ENCODE peak calls at places on chromosome 13, in ten cellular contexts. One of them, this sample, is unnamed.

GRCh38 chr13:103812966-103813365 is 746.7 kb upstream of the SLC10A2 start:
- DNase-seq in PC-3: no peak
- DNase-seq in ascending aorta: no peak
- DNase-seq in vagina: no peak
- DNase-seq in AG04450: no peak
- DNase-seq in left ventricle myocardium inferior: no peak
- DNase-seq in brain microvascular endothelial cell: peak
- DNase-seq in psoas muscle: no peak
- DNase-seq in CD8-positive, alpha-beta T cell: no peak
- DNase-seq in foreskin fibroblast: no peak
- DNase-seq in this sample: no peak

GRCh38 chr13:34591801-34592454 is 350.1 kb upstream of the NBEA start:
- DNase-seq in psoas muscle: peak
- DNase-seq in PC-3: no peak
- DNase-seq in AG04450: no peak
- DNase-seq in brain microvascular endothelial cell: no peak
- DNase-seq in vagina: no peak
- DNase-seq in CD8-positive, alpha-beta T cell: no peak
- DNase-seq in left ventricle myocardium inferior: peak
- DNase-seq in ascending aorta: no peak
- DNase-seq in foreskin fibroblast: no peak
- DNase-seq in this sample: no peak

GRCh38 chr13:87078947-87079795 is 592.0 kb upstream of the SLITRK5 start:
- DNase-seq in left ventricle myocardium inferior: no peak
- DNase-seq in brain microvascular endothelial cell: no peak
- DNase-seq in CD8-positive, alpha-beta T cell: no peak
- DNase-seq in AG04450: no peak
- DNase-seq in vagina: no peak
- DNase-seq in ascending aorta: no peak
- DNase-seq in PC-3: no peak
- DNase-seq in psoas muscle: peak
- DNase-seq in foreskin fibroblast: no peak
- DNase-seq in this sample: no peak

GRCh38 chr13:109345433-109345941 is 440.9 kb downstream of the IRS2 start:
- DNase-seq in PC-3: peak
- DNase-seq in foreskin fibroblast: peak
- DNase-seq in ascending aorta: no peak
- DNase-seq in brain microvascular endothelial cell: peak
- DNase-seq in vagina: no peak
- DNase-seq in psoas muscle: no peak
- DNase-seq in left ventricle myocardium inferior: no peak
- DNase-seq in AG04450: no peak
- DNase-seq in CD8-positive, alpha-beta T cell: no peak
- DNase-seq in this sample: no peak

GRCh38 chr13:28805193-28805819 is 14.8 kb upstream of the MTUS2 start:
- DNase-seq in left ventricle myocardium inferior: peak
- DNase-seq in brain microvascular endothelial cell: no peak
- DNase-seq in ascending aorta: no peak
- DNase-seq in PC-3: peak
- DNase-seq in CD8-positive, alpha-beta T cell: no peak
- DNase-seq in vagina: no peak
- DNase-seq in AG04450: no peak
- DNase-seq in psoas muscle: no peak
- DNase-seq in foreskin fibroblast: no peak
- DNase-seq in this sample: no peak

GRCh38 chr13:98629055-98629454 is 52.1 kb upstream of the STK24 start:
- DNase-seq in ascending aorta: no peak
- DNase-seq in vagina: no peak
- DNase-seq in brain microvascular endothelial cell: no peak
- DNase-seq in psoas muscle: no peak
- DNase-seq in foreskin fibroblast: no peak
- DNase-seq in AG04450: no peak
- DNase-seq in PC-3: no peak
- DNase-seq in CD8-positive, alpha-beta T cell: no peak
- DNase-seq in left ventricle myocardium inferior: no peak
- DNase-seq in this sample: no peak

GRCh38 chr13:36432106-36432544 is at the start of gene CCNA1:
- DNase-seq in left ventricle myocardium inferior: peak
- DNase-seq in PC-3: peak
- DNase-seq in ascending aorta: no peak
- DNase-seq in AG04450: no peak
- DNase-seq in brain microvascular endothelial cell: no peak
- DNase-seq in foreskin fibroblast: no peak
- DNase-seq in vagina: no peak
- DNase-seq in CD8-positive, alpha-beta T cell: no peak
- DNase-seq in psoas muscle: peak
- DNase-seq in this sample: no peak

GRCh38 chr13:67238277-67238859 is 8.2 kb upstream of the PCDH9 start:
- DNase-seq in psoas muscle: no peak
- DNase-seq in foreskin fibroblast: no peak
- DNase-seq in vagina: no peak
- DNase-seq in PC-3: peak
- DNase-seq in AG04450: no peak
- DNase-seq in brain microvascular endothelial cell: no peak
- DNase-seq in left ventricle myocardium inferior: no peak
- DNase-seq in ascending aorta: no peak
- DNase-seq in CD8-positive, alpha-beta T cell: no peak
- DNase-seq in this sample: no peak

GRCh38 chr13:48983331-48983730 is 7.6 kb downstream of the FNDC3A start:
- DNase-seq in psoas muscle: no peak
- DNase-seq in vagina: no peak
- DNase-seq in AG04450: no peak
- DNase-seq in PC-3: peak
- DNase-seq in brain microvascular endothelial cell: no peak
- DNase-seq in CD8-positive, alpha-beta T cell: no peak
- DNase-seq in ascending aorta: no peak
- DNase-seq in left ventricle myocardium inferior: no peak
- DNase-seq in foreskin fibroblast: no peak
- DNase-seq in this sample: no peak

GRCh38 chr13:113083402-113084061 is 22.1 kb upstream of the F7 start:
- DNase-seq in brain microvascular endothelial cell: no peak
- DNase-seq in PC-3: peak
- DNase-seq in foreskin fibroblast: no peak
- DNase-seq in ascending aorta: no peak
- DNase-seq in AG04450: no peak
- DNase-seq in psoas muscle: peak
- DNase-seq in vagina: no peak
- DNase-seq in CD8-positive, alpha-beta T cell: no peak
- DNase-seq in left ventricle myocardium inferior: peak
- DNase-seq in this sample: no peak

GRCh38 chr13:107258599-107259187 is 690.8 kb upstream of the ARGLU1 start:
- DNase-seq in PC-3: peak
- DNase-seq in brain microvascular endothelial cell: no peak
- DNase-seq in AG04450: peak
- DNase-seq in ascending aorta: no peak
- DNase-seq in vagina: no peak
- DNase-seq in left ventricle myocardium inferior: no peak
- DNase-seq in psoas muscle: no peak
- DNase-seq in CD8-positive, alpha-beta T cell: no peak
- DNase-seq in foreskin fibroblast: no peak
- DNase-seq in this sample: no peak

GRCh38 chr13:28220166-28220565 is 81.8 kb downstream of the PAN3 start:
- DNase-seq in brain microvascular endothelial cell: peak
- DNase-seq in AG04450: no peak
- DNase-seq in CD8-positive, alpha-beta T cell: no peak
- DNase-seq in PC-3: no peak
- DNase-seq in ascending aorta: no peak
- DNase-seq in foreskin fibroblast: peak
- DNase-seq in vagina: no peak
- DNase-seq in left ventricle myocardium inferior: no peak
- DNase-seq in psoas muscle: no peak
- DNase-seq in this sample: no peak

GRCh38 chr13:44969858-44970484 is 19.3 kb downstream of the NUFIP1 start:
- DNase-seq in brain microvascular endothelial cell: peak
- DNase-seq in ascending aorta: no peak
- DNase-seq in CD8-positive, alpha-beta T cell: no peak
- DNase-seq in vagina: no peak
- DNase-seq in psoas muscle: no peak
- DNase-seq in foreskin fibroblast: peak
- DNase-seq in AG04450: peak
- DNase-seq in left ventricle myocardium inferior: no peak
- DNase-seq in PC-3: peak
- DNase-seq in this sample: no peak

GRCh38 chr13:99726261-99726894 is 225.1 kb downstream of the TM9SF2 start:
- DNase-seq in AG04450: no peak
- DNase-seq in brain microvascular endothelial cell: no peak
- DNase-seq in psoas muscle: no peak
- DNase-seq in left ventricle myocardium inferior: no peak
- DNase-seq in vagina: no peak
- DNase-seq in ascending aorta: no peak
- DNase-seq in foreskin fibroblast: no peak
- DNase-seq in CD8-positive, alpha-beta T cell: no peak
- DNase-seq in PC-3: no peak
- DNase-seq in this sample: no peak

GRCh38 chr13:74026753-74027152 is 107.5 kb downstream of the KLF12 start:
- DNase-seq in brain microvascular endothelial cell: peak
- DNase-seq in ascending aorta: no peak
- DNase-seq in CD8-positive, alpha-beta T cell: peak
- DNase-seq in foreskin fibroblast: no peak
- DNase-seq in AG04450: no peak
- DNase-seq in PC-3: peak
- DNase-seq in left ventricle myocardium inferior: no peak
- DNase-seq in psoas muscle: no peak
- DNase-seq in vagina: no peak
- DNase-seq in this sample: no peak

GRCh38 chr13:103815619-103816018 is 749.4 kb upstream of the SLC10A2 start:
- DNase-seq in vagina: no peak
- DNase-seq in psoas muscle: no peak
- DNase-seq in CD8-positive, alpha-beta T cell: no peak
- DNase-seq in foreskin fibroblast: no peak
- DNase-seq in brain microvascular endothelial cell: peak
- DNase-seq in PC-3: no peak
- DNase-seq in ascending aorta: no peak
- DNase-seq in left ventricle myocardium inferior: no peak
- DNase-seq in AG04450: no peak
- DNase-seq in this sample: no peak

GRCh38 chr13:112342841-112343361 is 33.3 kb upstream of the SPACA7 start:
- DNase-seq in foreskin fibroblast: no peak
- DNase-seq in left ventricle myocardium inferior: no peak
- DNase-seq in psoas muscle: no peak
- DNase-seq in ascending aorta: no peak
- DNase-seq in PC-3: no peak
- DNase-seq in brain microvascular endothelial cell: no peak
- DNase-seq in AG04450: no peak
- DNase-seq in CD8-positive, alpha-beta T cell: no peak
- DNase-seq in vagina: no peak
- DNase-seq in this sample: no peak

DNA sequence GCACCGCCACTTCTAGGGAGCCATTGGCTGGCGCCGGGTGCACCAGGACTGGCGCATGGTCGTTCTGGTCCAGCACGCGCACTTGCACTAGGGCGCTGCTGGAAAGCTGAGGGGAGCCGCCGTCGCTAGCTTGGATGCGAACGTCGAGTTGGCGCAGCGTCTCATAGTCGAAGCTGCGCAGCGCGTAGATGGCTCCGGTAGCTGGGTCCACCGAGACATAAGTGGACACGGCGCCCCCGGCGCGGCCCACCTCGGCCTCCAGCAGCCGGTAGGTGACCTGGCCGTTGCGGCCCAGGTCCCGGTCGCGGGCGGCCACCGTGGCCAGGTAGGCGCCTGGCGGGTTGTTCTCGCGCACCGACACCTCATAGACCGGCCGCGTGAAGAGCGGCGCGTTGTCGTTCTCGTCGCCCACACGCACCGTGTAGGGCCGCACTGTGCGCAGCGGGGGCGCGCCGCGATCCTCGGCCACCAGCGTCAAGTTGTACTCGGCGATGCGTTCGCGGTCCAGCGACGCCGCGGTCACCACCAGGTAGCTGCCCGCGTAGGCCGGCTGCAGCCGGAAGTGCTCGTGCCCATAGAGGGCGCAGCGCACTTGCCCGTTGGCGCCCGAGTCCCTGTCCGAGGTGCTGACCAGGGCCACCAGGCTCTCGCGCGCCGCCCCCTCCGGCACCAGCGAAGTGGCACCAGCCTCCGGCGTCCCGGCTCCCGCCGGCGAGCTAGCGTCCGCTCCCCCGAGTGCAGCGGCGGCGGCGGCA is 1.7 kb downstream of the PCDH8 start:
- DNase-seq in CD8-positive, alpha-beta T cell: no peak
- DNase-seq in vagina: no peak
- DNase-seq in brain microvascular endothelial cell: no peak
- DNase-seq in psoas muscle: peak
- DNase-seq in PC-3: no peak
- DNase-seq in left ventricle myocardium inferior: peak
- DNase-seq in ascending aorta: no peak
- DNase-seq in foreskin fibroblast: peak
- DNase-seq in AG04450: no peak
- DNase-seq in this sample: no peak
- TF ChIP-seq CTCF in CD8-positive, alpha-beta T cell: no peak
- TF ChIP-seq CTCF in vagina: no peak
- TF ChIP-seq CTCF in brain microvascular endothelial cell: peak
- TF ChIP-seq CTCF in psoas muscle: peak
- TF ChIP-seq CTCF in PC-3: no peak
- TF ChIP-seq CTCF in left ventricle myocardium inferior: peak
- TF ChIP-seq CTCF in ascending aorta: peak
- TF ChIP-seq CTCF in foreskin fibroblast: peak
- TF ChIP-seq CTCF in AG04450: peak
- TF ChIP-seq CTCF in this sample: peak

GRCh38 chr13:91302070-91302469 is 45.4 kb upstream of the MIR17HG start:
- DNase-seq in foreskin fibroblast: no peak
- DNase-seq in CD8-positive, alpha-beta T cell: no peak
- DNase-seq in left ventricle myocardium inferior: no peak
- DNase-seq in psoas muscle: no peak
- DNase-seq in brain microvascular endothelial cell: no peak
- DNase-seq in PC-3: no peak
- DNase-seq in vagina: no peak
- DNase-seq in AG04450: no peak
- DNase-seq in ascending aorta: no peak
- DNase-seq in this sample: no peak
- H3K4me3 ChIP-seq in foreskin fibroblast: no peak
- H3K4me3 ChIP-seq in CD8-positive, alpha-beta T cell: no peak
- H3K4me3 ChIP-seq in left ventricle myocardium inferior: no peak
- H3K4me3 ChIP-seq in psoas muscle: no peak
- H3K4me3 ChIP-seq in brain microvascular endothelial cell: no peak
- H3K4me3 ChIP-seq in PC-3: no peak
- H3K4me3 ChIP-seq in vagina: no peak
- H3K4me3 ChIP-seq in AG04450: no peak
- H3K4me3 ChIP-seq in ascending aorta: no peak
- H3K4me3 ChIP-seq in this sample: no peak

GRCh38 chr13:22940736-22941135 is 240.0 kb upstream of the SGCG start:
- DNase-seq in foreskin fibroblast: no peak
- DNase-seq in brain microvascular endothelial cell: no peak
- DNase-seq in psoas muscle: no peak
- DNase-seq in ascending aorta: no peak
- DNase-seq in AG04450: no peak
- DNase-seq in CD8-positive, alpha-beta T cell: no peak
- DNase-seq in vagina: no peak
- DNase-seq in PC-3: no peak
- DNase-seq in left ventricle myocardium inferior: no peak
- DNase-seq in this sample: no peak
- TF ChIP-seq CTCF in foreskin fibroblast: no peak
- TF ChIP-seq CTCF in brain microvascular endothelial cell: no peak
- TF ChIP-seq CTCF in psoas muscle: no peak
- TF ChIP-seq CTCF in ascending aorta: no peak
- TF ChIP-seq CTCF in AG04450: no peak
- TF ChIP-seq CTCF in CD8-positive, alpha-beta T cell: no peak
- TF ChIP-seq CTCF in vagina: no peak
- TF ChIP-seq CTCF in PC-3: no peak
- TF ChIP-seq CTCF in left ventricle myocardium inferior: no peak
- TF ChIP-seq CTCF in this sample: no peak

GRCh38 chr13:42215578-42216421 is 56.2 kb upstream of the AKAP11 start:
- DNase-seq in AG04450: peak
- DNase-seq in left ventricle myocardium inferior: no peak
- DNase-seq in ascending aorta: no peak
- DNase-seq in PC-3: peak
- DNase-seq in brain microvascular endothelial cell: peak
- DNase-seq in vagina: no peak
- DNase-seq in psoas muscle: no peak
- DNase-seq in foreskin fibroblast: peak
- DNase-seq in CD8-positive, alpha-beta T cell: no peak
- DNase-seq in this sample: no peak
- H3K4me3 ChIP-seq in AG04450: no peak
- H3K4me3 ChIP-seq in left ventricle myocardium inferior: no peak
- H3K4me3 ChIP-seq in ascending aorta: no peak
- H3K4me3 ChIP-seq in PC-3: no peak
- H3K4me3 ChIP-seq in brain microvascular endothelial cell: no peak
- H3K4me3 ChIP-seq in vagina: no peak
- H3K4me3 ChIP-seq in psoas muscle: no peak
- H3K4me3 ChIP-seq in foreskin fibroblast: no peak
- H3K4me3 ChIP-seq in CD8-positive, alpha-beta T cell: no peak
- H3K4me3 ChIP-seq in this sample: no peak

This sample was measured in AG04449.